ENCODE peak calls at places on chromosomes 2 and 18, in nine cellular contexts. U is NCI-H510A treated with DMSO at 0.1 percent for 48 hours; S is activated T-cell treated with anti-CD3 and anti-CD28 coated beads, Interleukin-2, amount 50 U/mL, for 72 hours; D is cardiac fibroblast; W is fibroblast of mammary gland; G is frontal cortex; N is RKO; Q is HuH-7; P is activated effector memory CD4-positive, alpha-beta T cell treated with anti-CD3 and anti-CD28 coated beads, Interleukin-2, amount 50 U/mL, for 16 hours. V is an unnamed sample.

GRCh38 chr2:183866666-183867065 is 731.7 kb upstream of the ZNF804A start:
- DNase-seq in U (no peak), S (no peak), D (no peak), W (peak; percentile 61), G (no peak), N (no peak), Q (no peak), P (no peak), V (no peak)

GRCh38 chr18:48621240-48621639 is 82.4 kb downstream of the CTIF start:
- DNase-seq in U (no peak), S (no peak), D (peak; percentile 66), W (peak; percentile 83), G (no peak), N (peak; percentile 8), Q (no peak), P (no peak), V (no peak)

GRCh38 chr2:139160838-139161237 is 380.6 kb upstream of the NXPH2 start:
- DNase-seq in U (no peak), S (no peak), D (no peak), W (peak; percentile 57), G (no peak), N (no peak), Q (no peak), P (no peak), V (no peak)

GRCh38 chr2:73243884-73244570 is 9.9 kb downstream of the CCT7 start:
- DNase-seq in U (no peak), S (no peak), D (peak; percentile 66), W (peak; percentile 40), G (no peak), N (no peak), Q (no peak), P (peak; percentile 30), V (no peak)

GRCh38 chr2:64945973-64946736 is 43.0 kb upstream of the SLC1A4 start:
- DNase-seq in U (no peak), S (peak; percentile 85), D (no peak), W (no peak), G (no peak), N (no peak), Q (no peak), P (peak; percentile 85), V (peak; percentile 69)

GRCh38 chr2:241007880-241008710 is 9.7 kb downstream of the SNED1 start:
- DNase-seq in U (no peak), S (no peak), D (no peak), W (no peak), G (no peak), N (no peak), Q (no peak), P (no peak), V (no peak)

GRCh38 chr2:51795248-51795888 is 763.4 kb upstream of the NRXN1 start:
- DNase-seq in U (no peak), S (no peak), D (no peak), W (no peak), G (no peak), N (no peak), Q (peak; percentile 20), P (no peak), V (peak; percentile 18)

GRCh38 chr2:26754972-26755670 is 9.0 kb upstream of the SLC35F6 start:
- DNase-seq in U (peak; percentile 65), S (no peak), D (no peak), W (no peak), G (no peak), N (no peak), Q (no peak), P (no peak), V (no peak)